ENCODE peak calls at places on chromosomes 13 and 19, in five cellular contexts. One of them, this sample, is unnamed.

GRCh38 chr13:74290324-74290773 is 156.1 kb upstream of the KLF12 start:
- DNase-seq in GM06990: peak
- DNase-seq in breast epithelium: peak
- DNase-seq in GM13977: peak
- DNase-seq in ovary: peak
- DNase-seq in this sample: no peak

GRCh38 chr13:60111726-60112125 is 52.0 kb downstream of the DIAPH3 start:
- DNase-seq in GM06990: no peak
- DNase-seq in breast epithelium: no peak
- DNase-seq in GM13977: no peak
- DNase-seq in ovary: no peak
- DNase-seq in this sample: no peak

GRCh38 chr13:19759669-19760068 is 23.1 kb downstream of the PSPC1 start:
- DNase-seq in GM06990: no peak
- DNase-seq in breast epithelium: no peak
- DNase-seq in GM13977: no peak
- DNase-seq in ovary: no peak
- DNase-seq in this sample: no peak

GRCh38 chr19:18948075-18948975 is 7.3 kb upstream of the HOMER3 start:
- DNase-seq in GM06990: no peak
- DNase-seq in breast epithelium: no peak
- DNase-seq in GM13977: no peak
- DNase-seq in ovary: no peak
- DNase-seq in this sample: no peak

GRCh38 chr13:36192166-36192565 is 22.2 kb downstream of the SOHLH2 start:
- DNase-seq in GM06990: no peak
- DNase-seq in breast epithelium: no peak
- DNase-seq in GM13977: no peak
- DNase-seq in ovary: no peak
- DNase-seq in this sample: no peak

GRCh38 chr19:44592451-44592890 is 20.9 kb upstream of the IGSF23 start:
- DNase-seq in GM06990: no peak
- DNase-seq in breast epithelium: no peak
- DNase-seq in GM13977: no peak
- DNase-seq in ovary: no peak
- DNase-seq in this sample: no peak

GRCh38 chr13:60887711-60888110 is 490.7 kb downstream of the TDRD3 start:
- DNase-seq in GM06990: no peak
- DNase-seq in breast epithelium: no peak
- DNase-seq in GM13977: no peak
- DNase-seq in ovary: no peak
- DNase-seq in this sample: no peak

GRCh38 chr13:52024481-52024880 is at the start of gene UTP14C:
- DNase-seq in GM06990: no peak
- DNase-seq in breast epithelium: no peak
- DNase-seq in GM13977: no peak
- DNase-seq in ovary: no peak
- DNase-seq in this sample: no peak

GRCh38 chr13:33022986-33023385 is 6.8 kb downstream of the KL start:
- DNase-seq in GM06990: no peak
- DNase-seq in breast epithelium: no peak
- DNase-seq in GM13977: no peak
- DNase-seq in ovary: no peak
- DNase-seq in this sample: no peak

GRCh38 chr19:834216-834615 is 6.6 kb downstream of the AZU1 start:
- DNase-seq in GM06990: no peak
- DNase-seq in breast epithelium: no peak
- DNase-seq in GM13977: no peak
- DNase-seq in ovary: no peak
- DNase-seq in this sample: no peak

GRCh38 chr13:50393641-50394040 is 378.4 kb downstream of the KCNRG start:
- DNase-seq in GM06990: no peak
- DNase-seq in breast epithelium: no peak
- DNase-seq in GM13977: no peak
- DNase-seq in ovary: no peak
- DNase-seq in this sample: no peak

GRCh38 chr13:42649761-42650289 is 75.9 kb downstream of the TNFSF11 start:
- DNase-seq in GM06990: no peak
- DNase-seq in breast epithelium: no peak
- DNase-seq in GM13977: no peak
- DNase-seq in ovary: no peak
- DNase-seq in this sample: no peak

GRCh38 chr13:108850706-108851105 is 221.3 kb downstream of the MYO16 start:
- DNase-seq in GM06990: no peak
- DNase-seq in breast epithelium: no peak
- DNase-seq in GM13977: no peak
- DNase-seq in ovary: no peak
- DNase-seq in this sample: no peak

GRCh38 chr13:79581870-79582315 is 100.9 kb downstream of the NDFIP2 start:
- DNase-seq in GM06990: no peak
- DNase-seq in breast epithelium: no peak
- DNase-seq in GM13977: no peak
- DNase-seq in ovary: no peak
- DNase-seq in this sample: no peak

GRCh38 chr19:41563847-41564514 is 12.0 kb upstream of the CEACAM21 start:
- DNase-seq in GM06990: no peak
- DNase-seq in breast epithelium: no peak
- DNase-seq in GM13977: peak
- DNase-seq in ovary: no peak
- DNase-seq in this sample: no peak

GRCh38 chr19:48450441-48450840 is 4.7 kb downstream of the GRWD1 start:
- DNase-seq in GM06990: no peak
- DNase-seq in breast epithelium: no peak
- DNase-seq in GM13977: no peak
- DNase-seq in ovary: no peak
- DNase-seq in this sample: no peak

GRCh38 chr19:35868172-35868822 is at the start of gene APLP1:
- DNase-seq in GM06990: peak
- DNase-seq in breast epithelium: peak
- DNase-seq in GM13977: peak
- DNase-seq in ovary: peak
- DNase-seq in this sample: no peak

GRCh38 chr13:19153782-19154450 is 27.7 kb downstream of the TUBA3C start:
- DNase-seq in GM06990: no peak
- DNase-seq in breast epithelium: no peak
- DNase-seq in GM13977: no peak
- DNase-seq in ovary: no peak
- DNase-seq in this sample: no peak

GRCh38 chr13:75442736-75443234 is 39.2 kb downstream of the TBC1D4 start:
- DNase-seq in GM06990: no peak
- DNase-seq in breast epithelium: no peak
- DNase-seq in GM13977: no peak
- DNase-seq in ovary: no peak
- DNase-seq in this sample: no peak

GRCh38 chr13:75492389-75492788 is 10.4 kb upstream of the TBC1D4 start:
- DNase-seq in GM06990: no peak
- DNase-seq in breast epithelium: no peak
- DNase-seq in GM13977: no peak
- DNase-seq in ovary: no peak
- DNase-seq in this sample: no peak

GRCh38 chr13:26422036-26422435 is 135.4 kb upstream of the WASF3 start:
- DNase-seq in GM06990: no peak
- DNase-seq in breast epithelium: no peak
- DNase-seq in GM13977: no peak
- DNase-seq in ovary: no peak
- DNase-seq in this sample: no peak

GRCh38 chr13:80363890-80364503 is 23.1 kb upstream of the SPRY2 start:
- DNase-seq in GM06990: no peak
- DNase-seq in breast epithelium: no peak
- DNase-seq in GM13977: no peak
- DNase-seq in ovary: no peak
- DNase-seq in this sample: no peak

GRCh38 chr13:40319699-40320586 is 346.5 kb downstream of the FOXO1 start:
- DNase-seq in GM06990: no peak
- DNase-seq in breast epithelium: no peak
- DNase-seq in GM13977: no peak
- DNase-seq in ovary: no peak
- DNase-seq in this sample: no peak

GRCh38 chr19:42122691-42123607 is 9.3 kb downstream of the POU2F2 start:
- DNase-seq in GM06990: peak
- DNase-seq in breast epithelium: no peak
- DNase-seq in GM13977: peak
- DNase-seq in ovary: no peak
- DNase-seq in this sample: no peak

GRCh38 chr13:95128045-95128643 is 173.1 kb downstream of the ABCC4 start:
- DNase-seq in GM06990: no peak
- DNase-seq in breast epithelium: no peak
- DNase-seq in GM13977: no peak
- DNase-seq in ovary: no peak
- DNase-seq in this sample: no peak

GRCh38 chr13:27472441-27472840 is 22.1 kb upstream of the MTIF3 start:
- DNase-seq in GM06990: no peak
- DNase-seq in breast epithelium: no peak
- DNase-seq in GM13977: no peak
- DNase-seq in ovary: no peak
- DNase-seq in this sample: no peak

GRCh38 chr13:27474751-27475268 is 24.4 kb upstream of the MTIF3 start:
- DNase-seq in GM06990: no peak
- DNase-seq in breast epithelium: no peak
- DNase-seq in GM13977: no peak
- DNase-seq in ovary: no peak
- DNase-seq in this sample: no peak

GRCh38 chr13:27481766-27482165 is 31.4 kb upstream of the MTIF3 start:
- DNase-seq in GM06990: no peak
- DNase-seq in breast epithelium: no peak
- DNase-seq in GM13977: no peak
- DNase-seq in ovary: no peak
- DNase-seq in this sample: peak

GRCh38 chr13:27472941-27473340 is 22.6 kb upstream of the MTIF3 start:
- DNase-seq in GM06990: no peak
- DNase-seq in breast epithelium: no peak
- DNase-seq in GM13977: no peak
- DNase-seq in ovary: no peak
- DNase-seq in this sample: no peak

DNA sequence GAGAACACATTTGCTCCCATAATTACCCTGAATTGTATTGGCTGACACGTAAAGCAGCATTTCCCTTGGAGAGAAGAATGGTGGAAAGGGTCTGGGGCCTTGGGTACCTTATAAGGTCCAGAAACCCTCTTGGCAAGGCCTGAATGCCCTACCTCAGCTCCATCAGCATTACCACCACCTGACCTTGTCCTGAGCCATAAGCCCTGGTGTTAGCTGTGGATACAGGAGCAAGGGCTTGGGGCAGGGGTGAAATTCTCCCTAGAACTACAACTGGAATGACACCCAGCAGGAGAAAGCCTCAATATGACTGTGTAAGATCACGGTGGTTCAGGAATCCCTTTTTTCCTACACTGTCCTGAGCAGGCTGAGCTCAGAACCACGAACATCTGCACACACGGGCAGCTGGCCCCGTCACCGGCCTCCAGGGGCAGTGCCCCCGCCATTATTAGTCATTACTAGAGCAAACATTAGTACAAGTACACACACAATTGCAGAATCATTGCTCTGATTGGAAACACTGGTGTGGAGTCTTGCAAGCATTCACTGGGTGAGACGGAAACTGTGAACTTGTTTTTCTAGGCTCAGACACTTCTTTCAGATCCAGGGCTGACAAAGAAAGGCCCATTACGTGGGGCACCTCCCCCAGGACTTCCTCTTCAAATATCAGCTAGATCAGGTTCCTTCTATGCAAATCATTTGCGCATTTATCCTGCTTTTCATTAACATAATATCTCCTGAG is 26.7 kb upstream of the MTIF3 start:
- DNase-seq in GM06990: peak
- DNase-seq in breast epithelium: no peak
- DNase-seq in GM13977: peak
- DNase-seq in ovary: no peak
- DNase-seq in this sample: no peak
- TF ChIP-seq CTCF in GM06990: peak
- TF ChIP-seq CTCF in breast epithelium: no peak
- TF ChIP-seq CTCF in GM13977: no peak
- TF ChIP-seq CTCF in ovary: no peak
- TF ChIP-seq CTCF in this sample: no peak

GRCh38 chr13:43894438-43894837 is 14.7 kb downstream of the LACC1 start:
- DNase-seq in GM06990: no peak
- DNase-seq in breast epithelium: no peak
- DNase-seq in GM13977: no peak
- DNase-seq in ovary: no peak
- DNase-seq in this sample: no peak
- TF ChIP-seq CTCF in GM06990: peak
- TF ChIP-seq CTCF in breast epithelium: no peak
- TF ChIP-seq CTCF in GM13977: peak
- TF ChIP-seq CTCF in ovary: no peak
- TF ChIP-seq CTCF in this sample: no peak

GRCh38 chr19:16377521-16377920 is 52.9 kb downstream of the KLF2 start:
- DNase-seq in GM06990: no peak
- DNase-seq in breast epithelium: no peak
- DNase-seq in GM13977: no peak
- DNase-seq in ovary: no peak
- DNase-seq in this sample: no peak

GRCh38 chr19:16376241-16376640 is 51.6 kb downstream of the KLF2 start:
- DNase-seq in GM06990: no peak
- DNase-seq in breast epithelium: no peak
- DNase-seq in GM13977: no peak
- DNase-seq in ovary: no peak
- DNase-seq in this sample: no peak

GRCh38 chr19:16375936-16376185 is 51.2 kb downstream of the KLF2 start:
- DNase-seq in GM06990: no peak
- DNase-seq in breast epithelium: no peak
- DNase-seq in GM13977: no peak
- DNase-seq in ovary: no peak
- DNase-seq in this sample: no peak

GRCh38 chr19:16375157-16375935 is 50.7 kb downstream of the KLF2 start:
- DNase-seq in GM06990: no peak
- DNase-seq in breast epithelium: no peak
- DNase-seq in GM13977: no peak
- DNase-seq in ovary: no peak
- DNase-seq in this sample: no peak

GRCh38 chr19:16376649-16377048 is 52.0 kb downstream of the KLF2 start:
- DNase-seq in GM06990: no peak
- DNase-seq in breast epithelium: no peak
- DNase-seq in GM13977: no peak
- DNase-seq in ovary: no peak
- DNase-seq in this sample: no peak
- TF ChIP-seq CTCF in GM06990: peak
- TF ChIP-seq CTCF in breast epithelium: no peak
- TF ChIP-seq CTCF in GM13977: peak
- TF ChIP-seq CTCF in ovary: no peak
- TF ChIP-seq CTCF in this sample: peak

DNA sequence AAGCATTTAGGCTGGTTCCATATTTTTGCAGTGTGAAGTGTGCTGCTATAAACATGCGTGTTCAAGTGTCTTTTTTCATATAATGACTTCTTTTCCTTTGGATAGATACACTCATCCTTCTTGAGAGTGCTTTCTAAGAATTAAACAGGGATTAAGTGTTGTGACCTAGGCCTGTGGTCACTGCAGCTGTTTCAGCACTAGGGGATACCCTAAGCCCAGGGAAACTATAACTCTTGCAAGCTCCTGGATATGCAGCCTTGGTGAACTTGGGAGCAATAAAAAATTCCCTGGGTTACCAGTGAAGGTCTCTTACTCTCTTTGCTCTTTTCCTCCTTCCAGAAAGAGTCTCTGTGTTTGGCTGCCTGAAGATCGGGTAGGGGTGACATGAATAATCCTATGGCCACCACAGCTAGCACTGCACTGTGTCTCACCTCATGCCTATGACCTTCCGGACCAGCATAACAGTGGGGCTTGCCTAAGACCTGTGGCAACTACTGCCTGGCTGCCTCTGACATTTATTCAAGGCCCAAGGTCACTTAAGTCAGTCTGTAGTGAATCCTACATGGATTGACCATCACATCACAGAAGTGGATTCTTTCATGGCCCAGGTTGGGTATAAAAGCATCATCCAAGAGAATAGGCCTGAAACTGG is 799.7 kb downstream of the DACH1 start:
- DNase-seq in GM06990: no peak
- DNase-seq in breast epithelium: no peak
- DNase-seq in GM13977: no peak
- DNase-seq in ovary: no peak
- DNase-seq in this sample: no peak
- TF ChIP-seq CTCF in GM06990: no peak
- TF ChIP-seq CTCF in breast epithelium: no peak
- TF ChIP-seq CTCF in GM13977: no peak
- TF ChIP-seq CTCF in ovary: no peak
- TF ChIP-seq CTCF in this sample: peak

This sample was measured in D721Med.